ENCODE peak calls at places on chromosomes 1 and 21, in five cellular contexts. P is ovary, J is PC-3, Q is esophagus muscularis mucosa, O is nephron progenitor cell. U is an unnamed sample.

GRCh38 chr1:70738576-70738975 is 309.0 kb downstream of the PTGER3 start:
- DNase-seq in P (no peak), J (no peak), Q (no peak), O (no peak), U (no peak)

GRCh38 chr21:37149411-37149810 is 76.4 kb downstream of the TTC3 start:
- DNase-seq in P (no peak), J (peak), Q (no peak), O (no peak), U (no peak)

GRCh38 chr1:119676571-119677206 is 28.6 kb upstream of the ZNF697 start:
- DNase-seq in P (no peak), J (no peak), Q (no peak), O (no peak), U (no peak)

GRCh38 chr1:191320062-191320461 is 838.2 kb upstream of the RGS18 start:
- DNase-seq in P (no peak), J (no peak), Q (no peak), O (no peak), U (no peak)

GRCh38 chr1:168507271-168507670 is 36.5 kb downstream of the XCL2 start:
- DNase-seq in P (no peak), J (no peak), Q (no peak), O (no peak), U (no peak)

GRCh38 chr1:26951216-26951615 is 9.1 kb downstream of the KDF1 start:
- DNase-seq in P (no peak), J (no peak), Q (no peak), O (no peak), U (no peak)

GRCh38 chr1:221099747-221100146 is 220.5 kb downstream of the HLX start:
- DNase-seq in P (no peak), J (no peak), Q (no peak), O (no peak), U (no peak)

GRCh38 chr1:197771388-197771787 is 3.9 kb downstream of the DENND1B start:
- DNase-seq in P (no peak), J (no peak), Q (no peak), O (no peak), U (no peak)

GRCh38 chr1:30415171-30415940 is 308.0 kb downstream of the MATN1 start:
- DNase-seq in P (no peak), J (no peak), Q (peak), O (no peak), U (peak)

GRCh38 chr1:156816561-156817328 is at the start of gene SH2D2A:
- DNase-seq in P (no peak), J (peak), Q (peak), O (no peak), U (no peak)

GRCh38 chr1:159598196-159598595 is 10.6 kb downstream of the APCS start:
- DNase-seq in P (no peak), J (peak), Q (no peak), O (no peak), U (no peak)

GRCh38 chr1:158992787-158993312 is 16.9 kb upstream of the IFI16 start:
- DNase-seq in P (no peak), J (no peak), Q (no peak), O (no peak), U (no peak)

GRCh38 chr21:42524341-42525227 is 10.9 kb downstream of the SLC37A1 start:
- DNase-seq in P (peak), J (peak), Q (no peak), O (peak), U (peak)

GRCh38 chr1:224761245-224761644 is 145.1 kb downstream of the CNIH3 start:
- DNase-seq in P (no peak), J (no peak), Q (no peak), O (no peak), U (no peak)

GRCh38 chr1:92410706-92411105 is 76.0 kb downstream of the GFI1 start:
- DNase-seq in P (no peak), J (no peak), Q (peak), O (no peak), U (no peak)

GRCh38 chr1:223765036-223765718 is 52.8 kb downstream of the CAPN2 start:
- DNase-seq in P (no peak), J (no peak), Q (no peak), O (no peak), U (peak)

GRCh38 chr21:39386194-39386593 is 37.3 kb upstream of the HMGN1 start:
- DNase-seq in P (peak), J (no peak), Q (no peak), O (no peak), U (no peak)

GRCh38 chr21:15850645-15851044 is 120.9 kb downstream of the USP25 start:
- DNase-seq in P (no peak), J (peak), Q (no peak), O (no peak), U (no peak)

DNA sequence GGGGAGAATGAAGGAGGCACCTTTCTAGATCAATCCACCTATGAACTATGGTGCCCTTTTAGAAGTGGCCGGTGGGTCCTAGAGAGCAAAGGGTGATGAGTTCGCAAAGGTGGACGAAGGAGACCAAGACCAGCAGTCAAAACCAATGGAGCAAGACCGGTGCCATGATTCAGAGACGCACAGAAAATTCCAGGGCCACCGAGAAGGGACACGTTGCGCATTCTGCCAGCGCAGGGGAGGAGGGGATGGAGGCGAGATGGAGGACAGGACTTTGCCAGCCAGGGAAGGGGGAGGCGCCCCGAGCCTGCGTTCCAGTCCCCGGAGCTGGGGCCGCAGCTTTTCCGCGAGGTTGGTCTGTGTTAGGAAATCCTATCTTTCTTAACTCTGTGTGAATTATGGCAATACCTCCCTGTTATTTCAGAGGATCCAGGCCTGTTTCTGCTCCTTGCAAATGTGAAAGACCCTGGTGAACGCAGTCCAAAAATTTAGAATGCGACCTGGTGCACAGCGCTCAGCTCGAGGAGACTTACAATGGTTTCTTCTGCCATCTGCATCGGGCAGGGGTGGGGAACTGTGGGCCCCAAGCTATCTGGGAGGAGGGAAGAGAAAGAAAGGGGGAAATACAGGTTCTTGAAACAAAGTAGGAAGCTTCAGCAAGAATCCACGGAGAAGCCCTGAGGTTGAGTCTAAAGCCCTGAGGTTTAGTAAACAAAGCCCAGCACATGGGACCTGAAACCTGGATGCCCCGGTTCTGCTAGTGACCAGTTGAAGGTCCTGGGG is 129.4 kb downstream of the MRPS6 start:
- DNase-seq in P (peak), J (no peak), Q (no peak), O (peak), U (peak)
- TF ChIP-seq CTCF in P (no peak), J (no peak), Q (no peak), O (no peak), U (no peak)

GRCh38 chr1:41794031-41794430 is 124.7 kb downstream of the HIVEP3 start:
- DNase-seq in P (no peak), J (no peak), Q (no peak), O (no peak), U (no peak)
- TF ChIP-seq CTCF in P (no peak), J (no peak), Q (no peak), O (no peak), U (no peak)

GRCh38 chr1:6483010-6483760 is 8.3 kb downstream of the PLEKHG5 start:
- DNase-seq in P (no peak), J (no peak), Q (no peak), O (no peak), U (no peak)
- TF ChIP-seq CTCF in P (no peak), J (no peak), Q (no peak), O (no peak), U (no peak)

GRCh38 chr1:201376464-201377374 is 761 bp downstream of the TNNT2 start:
- DNase-seq in P (no peak), J (peak), Q (no peak), O (peak), U (peak)
- TF ChIP-seq CTCF in P (no peak), J (peak), Q (no peak), O (peak), U (peak)